ENCODE peak calls at places on chromosome 2, in five cellular contexts. S is neural progenitor cell, F is tibial nerve, B is fibroblast of lung, Q is A549. O is an unnamed sample. For H3K4me1 and H3K9me3, the result is how much of the 10 kb centered on the place peaks cover.

GRCh38 chr2:143937563-143938346 is 582.2 kb downstream of the ZEB2 start:
- DNase-seq in S (no peak), F (no peak), B (no peak), Q (no peak), O (no peak)

GRCh38 chr2:86274918-86275275 is 62.5 kb downstream of the REEP1 start:
- DNase-seq in Q (no peak), F (no peak), B (no peak), S (no peak), O (no peak)

GRCh38 chr2:190627881-190628412 is 20.9 kb upstream of the NAB1 start:
- DNase-seq in Q (no peak), S (peak), B (peak), F (no peak), O (no peak)

GRCh38 chr2:15623481-15623796 is 31.8 kb downstream of the DDX1 start:
- DNase-seq in B (no peak), Q (no peak), S (no peak), F (no peak), O (no peak)

GRCh38 chr2:209383212-209383611 is 40.6 kb upstream of the MAP2 start:
- DNase-seq in S (no peak), F (no peak), Q (peak), B (peak), O (no peak)

GRCh38 chr2:160039166-160039903 is 23.1 kb downstream of the PLA2R1 start:
- DNase-seq in B (peak), Q (peak), F (no peak), S (no peak), O (no peak)

GRCh38 chr2:232662486-232663260 is 29.3 kb downstream of the EFHD1 start:
- DNase-seq in S (no peak), B (no peak), F (no peak), Q (no peak), O (no peak)

GRCh38 chr2:84914334-84914733 is 8.9 kb downstream of the TMSB10 start:
- DNase-seq in F (no peak), B (no peak), S (no peak), Q (no peak), O (peak)

GRCh38 chr2:242015366-242016065 is 146.0 kb downstream of the RTP5 start:
- DNase-seq in B (no peak), F (no peak), Q (no peak), S (no peak), O (no peak)

GRCh38 chr2:64679673-64680425 is 26.1 kb upstream of the SERTAD2 start:
- DNase-seq in F (no peak), S (no peak), Q (no peak), B (no peak), O (no peak)

GRCh38 chr2:42459296-42459695 is 34.5 kb downstream of the KCNG3 start:
- DNase-seq in Q (no peak), S (no peak), B (no peak), F (no peak), O (no peak)

GRCh38 chr2:229575569-229576315 is 138.6 kb downstream of the DNER start:
- DNase-seq in F (no peak), Q (no peak), S (no peak), B (peak), O (no peak)

GRCh38 chr2:198795419-198795818 is 662.3 kb downstream of the SATB2 start:
- DNase-seq in F (no peak), Q (no peak), S (no peak), B (no peak), O (no peak)

GRCh38 chr2:216849987-216850386 is 9.9 kb downstream of the TNP1 start:
- DNase-seq in B (peak), S (no peak), Q (no peak), F (peak), O (peak)

GRCh38 chr2:161436411-161436810 is 20.3 kb downstream of the TBR1 start:
- DNase-seq in S (no peak), B (peak), Q (no peak), F (no peak), O (no peak)

GRCh38 chr2:197037863-197038398 is 111.4 kb upstream of the PGAP1 start:
- DNase-seq in F (no peak), Q (peak), B (no peak), S (no peak), O (no peak)

GRCh38 chr2:37472959-37473358 is 128.5 kb downstream of the QPCT start:
- DNase-seq in B (peak), Q (peak), S (no peak), F (no peak), O (no peak)

GRCh38 chr2:231663458-231664290 is 44.7 kb upstream of the PTMA start:
- DNase-seq in Q (no peak), F (no peak), S (peak), B (no peak), O (no peak)

GRCh38 chr2:7392076-7392787 is 475.0 kb downstream of the RNF144A start:
- DNase-seq in Q (no peak), F (no peak), S (no peak), B (no peak), O (no peak)

GRCh38 chr2:240791821-240792657 is 28.0 kb downstream of the KIF1A start:
- DNase-seq in Q (no peak), F (no peak), S (peak), B (no peak), O (no peak)

GRCh38 chr2:86315084-86315483 is 22.3 kb downstream of the REEP1 start:
- DNase-seq in S (no peak), Q (no peak), B (no peak), F (no peak), O (no peak)

GRCh38 chr2:200730960-200731359 is 80.8 kb upstream of the BZW1 start:
- DNase-seq in Q (no peak), F (no peak), B (no peak), S (no peak), O (no peak)

GRCh38 chr2:234392230-234392629 is 104.7 kb downstream of the ARL4C start:
- DNase-seq in F (no peak), S (no peak), B (no peak), Q (no peak), O (no peak)

GRCh38 chr2:207530160-207531023 is 630 bp downstream of the CREB1 start:
- DNase-seq in Q (peak), S (peak), B (peak), F (no peak), O (no peak)

GRCh38 chr2:61221819-61222218 is 59.8 kb downstream of the C2orf74 start:
- DNase-seq in F (no peak), S (no peak), B (no peak), Q (no peak), O (no peak)

GRCh38 chr2:8457620-8458255 is 224.1 kb upstream of the ID2 start:
- DNase-seq in S (no peak), F (no peak), B (no peak), Q (no peak), O (no peak)

DNA sequence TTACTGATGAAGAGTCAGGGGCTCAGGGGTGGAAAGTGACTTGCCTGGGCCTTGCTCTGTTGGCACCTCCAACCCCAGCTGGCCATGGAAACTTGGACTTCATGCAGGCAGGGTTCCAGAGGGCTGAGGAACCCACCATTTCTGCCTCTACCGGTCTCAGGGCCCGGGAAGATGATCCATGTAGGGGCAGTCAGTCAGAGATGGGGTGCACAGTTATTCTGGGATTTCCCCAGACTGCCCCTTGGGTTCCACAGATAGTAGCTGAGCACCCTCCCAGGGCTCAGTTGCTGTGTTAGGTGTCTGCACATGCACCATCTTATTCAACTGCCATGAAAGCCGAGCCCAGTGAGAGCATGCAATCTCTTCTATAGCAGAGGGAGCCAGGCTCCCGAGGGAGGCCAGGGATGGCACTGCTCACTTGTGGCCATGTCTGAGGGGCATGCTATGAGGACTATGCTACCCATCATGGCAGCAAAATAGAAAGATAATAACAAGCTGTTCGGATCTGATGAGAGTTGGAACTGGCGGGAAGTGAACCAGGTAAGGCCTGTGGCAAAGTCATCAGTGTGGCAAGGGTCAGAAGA is 37.3 kb downstream of the RHOB start:
- DNase-seq in S (no peak), B (no peak), F (no peak), Q (no peak), O (peak)
- H3K4me3 ChIP-seq in S (no peak), B (no peak), F (no peak), Q (no peak), O (no peak)

DNA sequence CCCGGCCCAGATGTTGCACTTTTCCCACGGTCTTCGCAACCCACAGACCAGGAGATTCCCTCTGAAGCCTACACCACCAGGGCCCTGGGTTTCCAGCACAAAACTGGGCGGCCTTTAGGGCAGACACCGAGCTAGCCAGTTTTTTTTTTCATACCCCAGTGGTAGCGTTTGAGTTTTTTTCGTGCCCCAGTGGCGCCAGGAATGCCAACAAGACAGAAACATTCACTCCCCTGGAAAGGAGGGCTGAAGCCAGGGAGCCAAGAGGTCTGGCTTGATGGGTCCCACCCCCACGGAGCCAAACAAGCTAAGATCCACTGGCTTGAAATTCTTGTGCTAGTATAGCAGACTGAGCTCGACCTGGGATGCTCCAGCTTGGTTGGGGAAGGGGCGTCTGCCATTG is 75.8 kb upstream of the RANBP2 start:
- DNase-seq in S (no peak), Q (no peak), B (no peak), F (no peak), O (no peak)
- H3K4me1 ChIP-seq in S (under half), Q (under half), B (under half), F (under half), O (under half)

GRCh38 chr2:239466046-239466754 is 65.4 kb upstream of the HDAC4 start:
- DNase-seq in B (no peak), S (peak), F (no peak), Q (no peak), O (no peak)
- H3K9me3 ChIP-seq in B (under half), S (under half), F (under half), Q (under half), O (under half)

GRCh38 chr2:169694894-169695260 is 608 bp downstream of the PHOSPHO2 start:
- DNase-seq in Q (no peak), B (no peak), S (no peak), F (no peak), O (no peak)

GRCh38 chr2:169690958-169691357 is 3.2 kb downstream of the CFAP210 start:
- DNase-seq in Q (no peak), B (no peak), S (no peak), F (no peak), O (no peak)

GRCh38 chr2:169696381-169696780 is 2.1 kb downstream of the PHOSPHO2 start:
- DNase-seq in B (no peak), S (no peak), Q (no peak), F (no peak), O (no peak)

GRCh38 chr2:169694113-169694893 is at the start of the genes CFAP210 and PHOSPHO2:
- DNase-seq in Q (peak), S (peak), F (peak), B (peak), O (peak)

GRCh38 chr2:169693344-169693743 is 861 bp downstream of the CFAP210 start:
- DNase-seq in S (no peak), B (no peak), Q (peak), F (no peak), O (no peak)
- H3K4me3 ChIP-seq in S (peak), B (no peak), Q (peak), F (no peak), O (no peak)

GRCh38 chr2:151753540-151753939 is 19.3 kb upstream of the NEB start:
- DNase-seq in B (no peak), Q (no peak), F (no peak), S (no peak), O (no peak)
- H3K4me1 ChIP-seq in B (under half), Q (under half), F (under half), S (under half), O (under half)

GRCh38 chr2:12231288-12231687 is 484.9 kb downstream of the LPIN1 start:
- DNase-seq in B (no peak), F (no peak), Q (no peak), S (no peak), O (no peak)

GRCh38 chr2:12227941-12228608 is 481.6 kb downstream of the LPIN1 start:
- DNase-seq in B (peak), F (no peak), Q (no peak), S (no peak), O (no peak)

GRCh38 chr2:12236136-12236834 is 480.5 kb upstream of the TRIB2 start:
- DNase-seq in S (no peak), B (peak), F (no peak), Q (no peak), O (no peak)

GRCh38 chr2:12232876-12233275 is 483.9 kb upstream of the TRIB2 start:
- DNase-seq in B (no peak), Q (no peak), F (no peak), S (no peak), O (no peak)
- H3K9me3 ChIP-seq in B (under half), Q (under half), F (under half), S (under half), O (under half)

GRCh38 chr2:22694856-22695255 is 690.1 kb upstream of the KLHL29 start:
- DNase-seq in Q (no peak), B (no peak), F (no peak), S (peak), O (no peak)

GRCh38 chr2:22694300-22694699 is 690.7 kb upstream of the KLHL29 start:
- DNase-seq in F (no peak), Q (no peak), B (no peak), S (peak), O (no peak)

GRCh38 chr2:22691666-22692065 is 693.3 kb upstream of the KLHL29 start:
- DNase-seq in S (peak), F (no peak), B (no peak), Q (no peak), O (no peak)

GRCh38 chr2:22697054-22697453 is 687.9 kb upstream of the KLHL29 start:
- DNase-seq in F (no peak), B (no peak), Q (no peak), S (no peak), O (no peak)

GRCh38 chr2:22692751-22693150 is 692.2 kb upstream of the KLHL29 start:
- DNase-seq in F (no peak), S (peak), B (no peak), Q (no peak), O (no peak)
- H3K4me3 ChIP-seq in F (no peak), S (peak), B (no peak), Q (no peak), O (no peak)

GRCh38 chr2:69143726-69144360 is 130.9 kb downstream of the ANTXR1 start:
- DNase-seq in S (no peak), Q (no peak), F (no peak), B (peak), O (no peak)

GRCh38 chr2:69138793-69139510 is 126.0 kb downstream of the ANTXR1 start:
- DNase-seq in F (no peak), S (no peak), Q (peak), B (peak), O (peak)

GRCh38 chr2:69141081-69141480 is 128.1 kb downstream of the ANTXR1 start:
- DNase-seq in S (no peak), Q (no peak), B (no peak), F (peak), O (no peak)

GRCh38 chr2:69138247-69138754 is 125.3 kb downstream of the ANTXR1 start:
- DNase-seq in F (no peak), B (peak), Q (peak), S (no peak), O (no peak)

DNA sequence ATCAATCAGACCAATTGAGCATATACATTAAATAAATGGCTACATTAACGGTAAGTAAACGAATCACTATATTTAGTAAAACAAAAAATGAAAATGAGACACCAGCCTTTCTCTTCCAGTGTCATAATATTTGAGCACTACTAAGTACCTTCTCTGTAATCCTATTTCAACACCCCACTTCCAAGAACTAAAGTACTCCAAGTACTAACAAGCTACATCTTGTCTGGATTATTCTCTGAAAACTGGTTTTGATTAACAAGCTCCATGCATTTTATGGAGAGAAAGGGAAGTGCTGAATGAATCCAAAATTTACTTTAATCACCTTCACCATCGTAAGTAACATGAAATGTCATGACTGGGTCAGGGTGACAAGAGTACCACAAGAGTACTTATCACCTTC is 126.8 kb downstream of the ANTXR1 start:
- DNase-seq in F (no peak), B (no peak), Q (no peak), S (no peak), O (no peak)
- H3K4me1 ChIP-seq in F (under half), B (under half), Q (half or more), S (under half), O (under half)

GRCh38 chr2:47277987-47278386 is 122.9 kb upstream of the STPG4 start:
- DNase-seq in B (no peak), Q (no peak), S (no peak), F (no peak), O (no peak)

GRCh38 chr2:47282621-47283272 is 120.2 kb upstream of the MSH2 start:
- DNase-seq in S (no peak), F (no peak), B (no peak), Q (no peak), O (no peak)

GRCh38 chr2:47288864-47289263 is 114.1 kb upstream of the MSH2 start:
- DNase-seq in F (no peak), Q (peak), B (peak), S (no peak), O (no peak)

GRCh38 chr2:47283687-47284086 is 119.3 kb upstream of the MSH2 start:
- DNase-seq in S (no peak), Q (no peak), F (no peak), B (no peak), O (no peak)
- H3K9me3 ChIP-seq in S (under half), Q (under half), F (under half), B (under half), O (under half)

GRCh38 chr2:202009563-202009962 is 24.1 kb upstream of the FZD7 start:
- DNase-seq in Q (no peak), S (no peak), F (no peak), B (no peak), O (no peak)
- H3K4me3 ChIP-seq in Q (no peak), S (no peak), F (no peak), B (no peak), O (no peak)